ENCODE peak calls at places on chromosomes 3 and 15, in six cellular contexts. One of them, this sample, is unnamed.

GRCh38 chr3:179081885-179082284 is 10.3 kb upstream of the ZMAT3 start:
- DNase-seq in natural killer cell treated with Interleukin-12 subunit alpha and Interleukin-12 subunit beta and Interleukin-15 and Interleukin-18, amount 100 ng/mL, for 72 hours: no peak
- DNase-seq in T-helper 1 cell: no peak
- DNase-seq in activated CD8-positive, alpha-beta memory T cell treated with anti-CD3 and anti-CD28 coated beads for 4 hours: no peak
- DNase-seq in CD8-positive, alpha-beta T cell: no peak
- DNase-seq in NCI-H2029 treated with DMSO at 0.1 percent for 48 hours: no peak
- DNase-seq in this sample: no peak

GRCh38 chr3:106326941-106327765 is 458.3 kb upstream of the CBLB start:
- DNase-seq in natural killer cell treated with Interleukin-12 subunit alpha and Interleukin-12 subunit beta and Interleukin-15 and Interleukin-18, amount 100 ng/mL, for 72 hours: no peak
- DNase-seq in T-helper 1 cell: no peak
- DNase-seq in activated CD8-positive, alpha-beta memory T cell treated with anti-CD3 and anti-CD28 coated beads for 4 hours: no peak
- DNase-seq in CD8-positive, alpha-beta T cell: no peak
- DNase-seq in NCI-H2029 treated with DMSO at 0.1 percent for 48 hours: no peak
- DNase-seq in this sample: no peak

GRCh38 chr3:113166719-113167492 is 44.5 kb upstream of the BOC start:
- DNase-seq in natural killer cell treated with Interleukin-12 subunit alpha and Interleukin-12 subunit beta and Interleukin-15 and Interleukin-18, amount 100 ng/mL, for 72 hours: no peak
- DNase-seq in T-helper 1 cell: no peak
- DNase-seq in activated CD8-positive, alpha-beta memory T cell treated with anti-CD3 and anti-CD28 coated beads for 4 hours: no peak
- DNase-seq in CD8-positive, alpha-beta T cell: no peak
- DNase-seq in NCI-H2029 treated with DMSO at 0.1 percent for 48 hours: peak
- DNase-seq in this sample: no peak

GRCh38 chr15:72178976-72179585 is 18.5 kb downstream of the GRAMD2A start:
- DNase-seq in natural killer cell treated with Interleukin-12 subunit alpha and Interleukin-12 subunit beta and Interleukin-15 and Interleukin-18, amount 100 ng/mL, for 72 hours: no peak
- DNase-seq in T-helper 1 cell: no peak
- DNase-seq in activated CD8-positive, alpha-beta memory T cell treated with anti-CD3 and anti-CD28 coated beads for 4 hours: no peak
- DNase-seq in CD8-positive, alpha-beta T cell: no peak
- DNase-seq in NCI-H2029 treated with DMSO at 0.1 percent for 48 hours: no peak
- DNase-seq in this sample: no peak

GRCh38 chr3:140724856-140725812 is 47.3 kb downstream of the TRIM42 start:
- DNase-seq in natural killer cell treated with Interleukin-12 subunit alpha and Interleukin-12 subunit beta and Interleukin-15 and Interleukin-18, amount 100 ng/mL, for 72 hours: no peak
- DNase-seq in T-helper 1 cell: no peak
- DNase-seq in activated CD8-positive, alpha-beta memory T cell treated with anti-CD3 and anti-CD28 coated beads for 4 hours: no peak
- DNase-seq in CD8-positive, alpha-beta T cell: no peak
- DNase-seq in NCI-H2029 treated with DMSO at 0.1 percent for 48 hours: no peak
- DNase-seq in this sample: no peak

GRCh38 chr3:122443090-122443489 is 27.2 kb upstream of the WDR5B start:
- DNase-seq in natural killer cell treated with Interleukin-12 subunit alpha and Interleukin-12 subunit beta and Interleukin-15 and Interleukin-18, amount 100 ng/mL, for 72 hours: no peak
- DNase-seq in T-helper 1 cell: no peak
- DNase-seq in activated CD8-positive, alpha-beta memory T cell treated with anti-CD3 and anti-CD28 coated beads for 4 hours: no peak
- DNase-seq in CD8-positive, alpha-beta T cell: no peak
- DNase-seq in NCI-H2029 treated with DMSO at 0.1 percent for 48 hours: no peak
- DNase-seq in this sample: no peak

GRCh38 chr3:158159714-158160113 is 49.8 kb downstream of the RSRC1 start:
- DNase-seq in natural killer cell treated with Interleukin-12 subunit alpha and Interleukin-12 subunit beta and Interleukin-15 and Interleukin-18, amount 100 ng/mL, for 72 hours: no peak
- DNase-seq in T-helper 1 cell: no peak
- DNase-seq in activated CD8-positive, alpha-beta memory T cell treated with anti-CD3 and anti-CD28 coated beads for 4 hours: no peak
- DNase-seq in CD8-positive, alpha-beta T cell: no peak
- DNase-seq in NCI-H2029 treated with DMSO at 0.1 percent for 48 hours: no peak
- DNase-seq in this sample: no peak

GRCh38 chr15:65304393-65305143 is at the start of gene RNU5B-1:
- DNase-seq in natural killer cell treated with Interleukin-12 subunit alpha and Interleukin-12 subunit beta and Interleukin-15 and Interleukin-18, amount 100 ng/mL, for 72 hours: peak
- DNase-seq in T-helper 1 cell: peak
- DNase-seq in activated CD8-positive, alpha-beta memory T cell treated with anti-CD3 and anti-CD28 coated beads for 4 hours: peak
- DNase-seq in CD8-positive, alpha-beta T cell: peak
- DNase-seq in NCI-H2029 treated with DMSO at 0.1 percent for 48 hours: peak
- DNase-seq in this sample: peak

GRCh38 chr15:63238796-63239195 is 38.6 kb upstream of the APH1B start:
- DNase-seq in natural killer cell treated with Interleukin-12 subunit alpha and Interleukin-12 subunit beta and Interleukin-15 and Interleukin-18, amount 100 ng/mL, for 72 hours: no peak
- DNase-seq in T-helper 1 cell: no peak
- DNase-seq in activated CD8-positive, alpha-beta memory T cell treated with anti-CD3 and anti-CD28 coated beads for 4 hours: no peak
- DNase-seq in CD8-positive, alpha-beta T cell: no peak
- DNase-seq in NCI-H2029 treated with DMSO at 0.1 percent for 48 hours: no peak
- DNase-seq in this sample: no peak

GRCh38 chr15:100209204-100209603 is 132.6 kb downstream of the ADAMTS17 start:
- DNase-seq in natural killer cell treated with Interleukin-12 subunit alpha and Interleukin-12 subunit beta and Interleukin-15 and Interleukin-18, amount 100 ng/mL, for 72 hours: no peak
- DNase-seq in T-helper 1 cell: no peak
- DNase-seq in activated CD8-positive, alpha-beta memory T cell treated with anti-CD3 and anti-CD28 coated beads for 4 hours: no peak
- DNase-seq in CD8-positive, alpha-beta T cell: no peak
- DNase-seq in NCI-H2029 treated with DMSO at 0.1 percent for 48 hours: no peak
- DNase-seq in this sample: no peak

GRCh38 chr15:84876269-84876668 is 8.2 kb upstream of the SLC28A1 start:
- DNase-seq in natural killer cell treated with Interleukin-12 subunit alpha and Interleukin-12 subunit beta and Interleukin-15 and Interleukin-18, amount 100 ng/mL, for 72 hours: no peak
- DNase-seq in T-helper 1 cell: no peak
- DNase-seq in activated CD8-positive, alpha-beta memory T cell treated with anti-CD3 and anti-CD28 coated beads for 4 hours: no peak
- DNase-seq in CD8-positive, alpha-beta T cell: no peak
- DNase-seq in NCI-H2029 treated with DMSO at 0.1 percent for 48 hours: no peak
- DNase-seq in this sample: no peak

GRCh38 chr15:74209997-74210573 is 7.5 kb upstream of the STRA6 start:
- DNase-seq in natural killer cell treated with Interleukin-12 subunit alpha and Interleukin-12 subunit beta and Interleukin-15 and Interleukin-18, amount 100 ng/mL, for 72 hours: no peak
- DNase-seq in T-helper 1 cell: no peak
- DNase-seq in activated CD8-positive, alpha-beta memory T cell treated with anti-CD3 and anti-CD28 coated beads for 4 hours: no peak
- DNase-seq in CD8-positive, alpha-beta T cell: no peak
- DNase-seq in NCI-H2029 treated with DMSO at 0.1 percent for 48 hours: no peak
- DNase-seq in this sample: no peak

GRCh38 chr15:41820791-41821423 is 7.0 kb upstream of the JMJD7 start:
- DNase-seq in natural killer cell treated with Interleukin-12 subunit alpha and Interleukin-12 subunit beta and Interleukin-15 and Interleukin-18, amount 100 ng/mL, for 72 hours: no peak
- DNase-seq in T-helper 1 cell: no peak
- DNase-seq in activated CD8-positive, alpha-beta memory T cell treated with anti-CD3 and anti-CD28 coated beads for 4 hours: no peak
- DNase-seq in CD8-positive, alpha-beta T cell: peak
- DNase-seq in NCI-H2029 treated with DMSO at 0.1 percent for 48 hours: no peak
- DNase-seq in this sample: no peak

GRCh38 chr15:80517290-80517689 is 113.1 kb downstream of the ARNT2 start:
- DNase-seq in natural killer cell treated with Interleukin-12 subunit alpha and Interleukin-12 subunit beta and Interleukin-15 and Interleukin-18, amount 100 ng/mL, for 72 hours: no peak
- DNase-seq in T-helper 1 cell: no peak
- DNase-seq in activated CD8-positive, alpha-beta memory T cell treated with anti-CD3 and anti-CD28 coated beads for 4 hours: no peak
- DNase-seq in CD8-positive, alpha-beta T cell: no peak
- DNase-seq in NCI-H2029 treated with DMSO at 0.1 percent for 48 hours: no peak
- DNase-seq in this sample: no peak

GRCh38 chr15:58086479-58086878 is 21.0 kb upstream of the ALDH1A2 start:
- DNase-seq in natural killer cell treated with Interleukin-12 subunit alpha and Interleukin-12 subunit beta and Interleukin-15 and Interleukin-18, amount 100 ng/mL, for 72 hours: no peak
- DNase-seq in T-helper 1 cell: no peak
- DNase-seq in activated CD8-positive, alpha-beta memory T cell treated with anti-CD3 and anti-CD28 coated beads for 4 hours: no peak
- DNase-seq in CD8-positive, alpha-beta T cell: no peak
- DNase-seq in NCI-H2029 treated with DMSO at 0.1 percent for 48 hours: no peak
- DNase-seq in this sample: no peak

GRCh38 chr3:47365213-47366153 is 15.3 kb upstream of the PTPN23 start:
- DNase-seq in natural killer cell treated with Interleukin-12 subunit alpha and Interleukin-12 subunit beta and Interleukin-15 and Interleukin-18, amount 100 ng/mL, for 72 hours: no peak
- DNase-seq in T-helper 1 cell: no peak
- DNase-seq in activated CD8-positive, alpha-beta memory T cell treated with anti-CD3 and anti-CD28 coated beads for 4 hours: no peak
- DNase-seq in CD8-positive, alpha-beta T cell: no peak
- DNase-seq in NCI-H2029 treated with DMSO at 0.1 percent for 48 hours: peak
- DNase-seq in this sample: no peak

GRCh38 chr3:157136647-157137387 is 23.1 kb downstream of the CCNL1 start:
- DNase-seq in natural killer cell treated with Interleukin-12 subunit alpha and Interleukin-12 subunit beta and Interleukin-15 and Interleukin-18, amount 100 ng/mL, for 72 hours: no peak
- DNase-seq in T-helper 1 cell: no peak
- DNase-seq in activated CD8-positive, alpha-beta memory T cell treated with anti-CD3 and anti-CD28 coated beads for 4 hours: no peak
- DNase-seq in CD8-positive, alpha-beta T cell: no peak
- DNase-seq in NCI-H2029 treated with DMSO at 0.1 percent for 48 hours: no peak
- DNase-seq in this sample: no peak

GRCh38 chr3:167691366-167691765 is 37.6 kb upstream of the WDR49 start:
- DNase-seq in natural killer cell treated with Interleukin-12 subunit alpha and Interleukin-12 subunit beta and Interleukin-15 and Interleukin-18, amount 100 ng/mL, for 72 hours: peak
- DNase-seq in T-helper 1 cell: no peak
- DNase-seq in activated CD8-positive, alpha-beta memory T cell treated with anti-CD3 and anti-CD28 coated beads for 4 hours: peak
- DNase-seq in CD8-positive, alpha-beta T cell: peak
- DNase-seq in NCI-H2029 treated with DMSO at 0.1 percent for 48 hours: no peak
- DNase-seq in this sample: no peak

This sample was measured in CD14-positive monocyte.